ENCODE peak calls at places on chromosomes 6 and 20, in nine cellular contexts. P, Y, Q, Z, W, N, B, A and S are unnamed samples.
A peak's percentile ranks its signal among the peaks of the same experiment; 100 is the strongest.

GRCh38 chr6:30752164-30752927 is 8.0 kb upstream of the IER3 start:
- DNase-seq in P (peak; percentile 100), Y (no peak), Q (peak; percentile 99), Z (no peak), W (peak; percentile 80), N (peak; percentile 57), B (peak; percentile 100), A (peak; percentile 93), S (no peak)

GRCh38 chr6:42450314-42451145 is 1.2 kb downstream of the TRERF1 start:
- DNase-seq in P (peak; percentile 28), Y (no peak), Q (peak; percentile 55), Z (peak; percentile 43), W (no peak), N (peak; percentile 28), B (no peak), A (no peak), S (no peak)

GRCh38 chr20:46312075-46312944 is 4.0 kb upstream of the CDH22 start:
- DNase-seq in P (no peak), Y (no peak), Q (no peak), Z (no peak), W (peak; percentile 67), N (peak; percentile 36), B (no peak), A (no peak), S (no peak)

GRCh38 chr20:56442381-56443365 is 25.8 kb upstream of the RTF2 start:
- DNase-seq in P (no peak), Y (no peak), Q (no peak), Z (no peak), W (no peak), N (no peak), B (no peak), A (no peak), S (peak; percentile 64)

GRCh38 chr6:82906951-82907350 is 158.7 kb downstream of the UBE3D start:
- DNase-seq in P (peak; percentile 78), Y (no peak), Q (no peak), Z (no peak), W (no peak), N (no peak), B (peak; percentile 64), A (no peak), S (no peak)

GRCh38 chr6:3900744-3901351 is 51.7 kb downstream of the FAM50B start:
- DNase-seq in P (peak; percentile 23), Y (no peak), Q (no peak), Z (no peak), W (no peak), N (no peak), B (peak; percentile 30), A (no peak), S (no peak)

GRCh38 chr6:146361367-146361924 is 182.2 kb upstream of the RAB32 start:
- DNase-seq in P (peak; percentile 38), Y (no peak), Q (no peak), Z (no peak), W (no peak), N (peak; percentile 34), B (peak; percentile 6), A (no peak), S (no peak)

GRCh38 chr6:14316911-14317535 is 199.5 kb downstream of the CD83 start:
- DNase-seq in P (peak; percentile 10), Y (no peak), Q (no peak), Z (no peak), W (no peak), N (peak; percentile 44), B (no peak), A (peak; percentile 64), S (no peak)

DNA sequence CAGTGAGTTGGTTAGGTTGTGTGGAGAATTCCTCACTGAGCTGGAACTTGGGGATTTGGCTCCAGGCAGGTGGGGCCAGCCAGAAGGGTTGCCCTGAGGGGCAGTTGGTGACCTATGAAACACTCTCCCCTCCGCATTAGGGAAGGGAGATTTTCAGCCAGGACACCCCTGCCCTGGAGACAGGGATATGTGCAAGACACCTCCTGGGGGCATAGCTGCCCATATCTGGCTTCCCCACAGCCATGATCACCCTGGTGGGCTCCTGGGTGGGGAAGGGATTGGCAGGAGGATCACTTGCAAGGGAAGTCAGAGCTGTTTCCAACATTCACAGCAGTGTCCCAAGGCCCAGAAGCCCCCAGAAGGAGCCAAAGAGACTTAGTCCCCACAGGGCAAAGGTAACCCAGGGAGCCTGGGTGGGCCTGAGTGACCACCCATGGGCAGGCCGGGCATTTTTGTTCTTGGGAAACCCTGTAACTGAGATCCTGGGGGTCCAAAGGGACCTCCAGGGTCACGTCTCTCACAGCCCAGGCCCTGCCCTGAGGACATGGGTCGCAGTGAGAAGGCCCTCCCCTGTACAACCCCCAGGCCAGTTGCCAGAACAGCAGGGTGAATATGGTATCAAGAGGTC is 145.8 kb downstream of the MRPL14 start:
- DNase-seq in P (no peak), Y (no peak), Q (no peak), Z (no peak), W (no peak), N (no peak), B (no peak), A (no peak), S (no peak)
- H3K4me3 ChIP-seq in P (no peak overlapping the region), Y (no peak overlapping the region), Q (no peak overlapping the region), Z (no peak overlapping the region), W (no peak overlapping the region), N (no peak overlapping the region), B (no peak overlapping the region), A (no peak overlapping the region), S (no peak overlapping the region)

GRCh38 chr6:90333928-90334327 is 37.3 kb upstream of the BACH2 start:
- DNase-seq in P (no peak), Y (no peak), Q (no peak), Z (no peak), W (no peak), N (no peak), B (no peak), A (no peak), S (no peak)

GRCh38 chr6:90329397-90330077 is 32.9 kb upstream of the BACH2 start:
- DNase-seq in P (no peak), Y (no peak), Q (no peak), Z (no peak), W (no peak), N (no peak), B (no peak), A (no peak), S (no peak)

GRCh38 chr6:90326404-90327057 is 29.9 kb upstream of the BACH2 start:
- DNase-seq in P (no peak), Y (no peak), Q (no peak), Z (no peak), W (no peak), N (no peak), B (no peak), A (no peak), S (no peak)

GRCh38 chr6:90322976-90323474 is 26.4 kb upstream of the BACH2 start:
- DNase-seq in P (no peak), Y (no peak), Q (no peak), Z (no peak), W (no peak), N (no peak), B (no peak), A (no peak), S (no peak)

DNA sequence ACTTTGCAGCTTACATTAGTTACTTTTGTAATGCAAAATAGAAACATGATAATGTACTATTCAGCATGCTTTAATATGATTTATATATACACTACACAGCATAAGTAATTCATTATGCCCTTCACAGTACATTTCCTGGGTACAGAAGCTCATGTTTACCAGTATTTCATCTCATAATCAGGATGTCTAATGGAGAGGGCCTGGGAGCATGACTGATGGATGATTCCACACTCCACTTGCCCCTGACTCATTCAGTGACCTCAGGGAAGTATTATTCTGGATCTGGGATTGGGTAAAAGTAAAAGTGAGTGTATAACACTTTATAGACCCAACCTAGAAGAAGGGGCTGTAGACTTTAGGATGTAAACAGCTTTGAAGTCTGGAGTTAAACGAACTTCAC is 31.4 kb upstream of the BACH2 start:
- DNase-seq in P (peak; percentile 40), Y (no peak), Q (no peak), Z (no peak), W (no peak), N (no peak), B (peak; percentile 66), A (no peak), S (no peak)
- H3K4me1 ChIP-seq in P (no peaks in the 10 kb centered on the region), Y (no peaks in the 10 kb centered on the region), Q (no peaks in the 10 kb centered on the region), Z (no peaks in the 10 kb centered on the region), W (no peaks in the 10 kb centered on the region), N (no peaks in the 10 kb centered on the region), B (peaks cover 3% of the 10 kb centered on the region), A (no peaks in the 10 kb centered on the region), S (no peaks in the 10 kb centered on the region)

GRCh38 chr6:15500901-15501805 is 161.7 kb downstream of the DTNBP1 start:
- DNase-seq in P (no peak), Y (no peak), Q (no peak), Z (no peak), W (no peak), N (no peak), B (no peak), A (peak; percentile 54), S (no peak)

GRCh38 chr6:15501806-15502450 is 160.9 kb downstream of the DTNBP1 start:
- DNase-seq in P (peak; percentile 86), Y (no peak), Q (peak; percentile 76), Z (no peak), W (no peak), N (peak; percentile 34), B (no peak), A (peak; percentile 64), S (no peak)

GRCh38 chr6:15504040-15504491 is 158.8 kb downstream of the DTNBP1 start:
- DNase-seq in P (peak; percentile 38), Y (no peak), Q (no peak), Z (no peak), W (no peak), N (no peak), B (no peak), A (peak; percentile 64), S (no peak)

GRCh38 chr6:15503346-15503680 is 159.5 kb downstream of the DTNBP1 start:
- DNase-seq in P (no peak), Y (no peak), Q (no peak), Z (no peak), W (no peak), N (no peak), B (no peak), A (no peak), S (no peak)

DNA sequence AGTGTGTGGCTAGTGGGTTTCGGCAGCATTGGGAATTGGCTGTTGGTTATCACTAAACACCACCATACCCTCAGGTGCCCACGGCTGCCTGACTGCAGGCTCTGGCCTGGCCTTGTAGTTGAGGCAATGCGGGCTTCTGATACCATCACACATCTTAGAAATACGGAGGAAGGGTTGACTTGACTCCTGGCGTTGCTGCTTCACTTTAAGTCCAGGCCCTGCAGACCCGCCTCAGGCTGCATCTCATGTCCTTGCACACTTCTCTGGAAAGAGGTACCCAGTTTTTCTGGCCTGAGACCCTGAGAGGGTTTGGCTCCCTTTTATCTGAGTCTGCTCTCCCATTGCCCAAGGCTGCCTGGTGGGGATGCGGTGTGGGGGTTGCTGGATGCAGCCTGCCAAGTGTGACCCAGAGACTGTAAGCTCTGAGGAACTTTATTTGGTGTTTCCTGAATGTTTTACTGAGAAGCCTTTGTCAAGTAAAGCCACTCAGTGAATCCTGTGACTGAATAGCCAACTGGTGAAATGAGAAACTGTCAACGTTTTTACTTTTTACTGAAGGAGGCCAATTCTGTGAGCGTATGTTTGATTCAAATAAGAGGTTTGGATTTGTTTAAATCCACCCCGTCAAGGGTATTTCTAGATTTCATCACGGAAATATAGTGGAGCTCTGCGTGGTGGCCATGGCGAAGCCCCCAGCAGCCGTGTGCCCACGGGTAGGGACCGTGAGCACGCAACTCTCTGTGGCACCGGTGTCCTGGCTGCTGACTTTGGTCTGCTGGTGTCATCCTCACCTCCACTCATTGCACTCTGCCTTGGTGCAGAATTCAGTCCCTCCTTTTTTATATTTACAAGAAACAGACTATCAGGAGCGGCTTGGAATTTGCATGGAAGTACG is 160.1 kb downstream of the DTNBP1 start:
- DNase-seq in P (no peak), Y (no peak), Q (no peak), Z (no peak), W (no peak), N (no peak), B (no peak), A (peak; percentile 34), S (no peak)
- H3K36me3 ChIP-seq in P (no peaks in the 10 kb centered on the region), Y (peaks cover 29% of the 10 kb centered on the region), Q (no peaks in the 10 kb centered on the region), Z (peaks cover 37% of the 10 kb centered on the region), W (no peaks in the 10 kb centered on the region), N (no peaks in the 10 kb centered on the region), B (peaks cover 7% of the 10 kb centered on the region), A (peaks cover 22% of the 10 kb centered on the region), S (peaks cover 45% of the 10 kb centered on the region)

GRCh38 chr6:160421854-160422253 is 73.7 kb downstream of the SLC22A3 start:
- DNase-seq in P (no peak), Y (no peak), Q (peak; percentile 87), Z (no peak), W (no peak), N (peak; percentile 26), B (no peak), A (no peak), S (no peak)
- H3K4me3 ChIP-seq in P (no peak overlapping the region), Y (no peak overlapping the region), Q (no peak overlapping the region), Z (no peak overlapping the region), W (no peak overlapping the region), N (no peak overlapping the region), B (no peak overlapping the region), A (no peak overlapping the region), S (no peak overlapping the region)